ENCODE peak calls at places on chromosomes 5 and 9, in nine cellular contexts. P is GM12865, O is AG09309, G is ovary, L is bronchial epithelial cell, R is neural progenitor cell, F is AG04449, J is lower leg skin, W is psoas muscle. D is an unnamed sample.

GRCh38 chr9:104075801-104076753 is 18.0 kb upstream of the SMC2 start:
- DNase-seq in F (peak; percentile 57), O (peak; percentile 56), W (no peak), J (no peak), G (no peak), P (no peak), L (peak; percentile 61), R (no peak), D (peak; percentile 87)

GRCh38 chr5:61327761-61328753 is 4.0 kb upstream of the ZSWIM6 start:
- DNase-seq in O (no peak), L (peak; percentile 91), P (peak; percentile 81), W (no peak), G (no peak), J (no peak), F (no peak), R (no peak), D (peak; percentile 97)

GRCh38 chr9:116337015-116337414 is 183.4 kb downstream of the PAPPA start:
- DNase-seq in R (no peak), O (no peak), P (no peak), W (no peak), J (no peak), F (peak; percentile 38), L (peak; percentile 48), G (no peak), D (peak; percentile 48)

GRCh38 chr5:89827388-89827787 is 582.2 kb downstream of the CETN3 start:
- DNase-seq in P (no peak), O (no peak), W (no peak), G (no peak), L (no peak), F (no peak), J (no peak), R (no peak), D (no peak)

GRCh38 chr9:35871514-35871913 is 1.3 kb upstream of the OR13J1 start:
- DNase-seq in J (peak; percentile 15), G (no peak), R (no peak), P (no peak), F (no peak), W (no peak), L (peak; percentile 58), O (no peak), D (no peak)

GRCh38 chr9:76610009-76610352 is 151.0 kb downstream of the GCNT1 start:
- DNase-seq in G (no peak), L (no peak), F (no peak), W (peak; percentile 82), R (no peak), P (no peak), O (peak; percentile 42), J (peak; percentile 84), D (peak; percentile 86)

GRCh38 chr9:97963232-97963631 is 19.9 kb upstream of the ANP32B start:
- DNase-seq in R (no peak), G (no peak), P (no peak), F (no peak), J (no peak), W (no peak), O (no peak), L (no peak), D (no peak)

GRCh38 chr9:113307401-113307975 is 4.3 kb upstream of the RNF183 start:
- DNase-seq in O (no peak), J (no peak), P (no peak), R (no peak), F (no peak), G (no peak), L (no peak), W (no peak), D (no peak)

GRCh38 chr9:35756275-35756742 is 2.2 kb upstream of the MSMP start:
- DNase-seq in P (no peak), L (peak; percentile 33), J (no peak), R (peak; percentile 85), O (no peak), F (no peak), W (peak; percentile 58), G (peak; percentile 66), D (peak; percentile 18)

GRCh38 chr5:128904815-128905214 is 60.5 kb upstream of the SLC27A6 start:
- DNase-seq in F (no peak), R (peak; percentile 6), G (no peak), O (no peak), L (no peak), J (no peak), W (no peak), P (no peak), D (peak; percentile 42)

GRCh38 chr5:125199968-125200841 is 453.8 kb upstream of the ZNF608 start:
- DNase-seq in P (no peak), F (no peak), W (no peak), R (peak; percentile 78), L (no peak), J (no peak), G (peak; percentile 34), O (no peak), D (no peak)

GRCh38 chr5:93294184-93294583 is 286.8 kb downstream of the NR2F1-AS1 start:
- DNase-seq in G (no peak), R (no peak), O (peak; percentile 79), P (no peak), F (no peak), W (no peak), L (peak; percentile 94), J (no peak), D (peak; percentile 44)

GRCh38 chr9:72361227-72361626 is 3.8 kb downstream of the ZFAND5 start:
- DNase-seq in O (no peak), L (no peak), P (no peak), W (no peak), F (no peak), G (no peak), R (no peak), J (no peak), D (no peak)

GRCh38 chr9:72363226-72363625 is 1.8 kb downstream of the ZFAND5 start:
- DNase-seq in G (no peak), R (no peak), P (no peak), J (no peak), F (no peak), O (no peak), L (no peak), W (no peak), D (no peak)

GRCh38 chr9:72362680-72363139 is 2.3 kb downstream of the ZFAND5 start:
- DNase-seq in P (peak; percentile 77), F (no peak), O (peak; percentile 70), J (peak; percentile 91), L (peak; percentile 50), R (peak; percentile 42), W (peak; percentile 61), G (peak; percentile 49), D (peak; percentile 85)

GRCh38 chr9:72363908-72364678 is 915 bp downstream of the ZFAND5 start:
- DNase-seq in L (peak; percentile 38), O (no peak), J (no peak), P (peak; percentile 83), G (peak; percentile 76), R (peak; percentile 72), F (no peak), W (peak; percentile 71), D (peak; percentile 59)

DNA sequence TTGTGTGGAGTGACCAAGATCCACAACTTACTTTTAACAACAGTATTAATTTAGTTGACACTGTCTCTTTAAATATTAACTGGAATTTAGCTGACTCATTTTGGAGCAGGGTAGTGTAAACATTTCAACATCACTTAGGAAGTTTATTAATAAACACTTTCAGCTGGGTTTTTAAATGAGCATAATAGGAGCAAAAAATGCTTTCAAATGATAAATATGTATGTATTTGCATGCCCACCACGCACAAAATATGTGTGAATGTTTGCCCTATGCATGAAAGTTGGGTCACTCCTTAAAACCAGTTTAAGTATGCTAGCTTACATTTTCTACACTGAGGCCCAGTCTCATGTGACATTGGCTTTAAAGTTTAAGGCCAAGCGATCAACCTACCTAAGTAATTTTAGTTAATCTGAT is 2.9 kb downstream of the ZFAND5 start:
- DNase-seq in J (no peak), W (no peak), L (peak; percentile 66), O (no peak), F (no peak), P (no peak), G (no peak), R (no peak), D (peak; percentile 57)
- H3K4me3 ChIP-seq in J (peak overlapping the region; percentile 7), W (peak overlapping the region; percentile 84), L (peak overlapping the region; percentile 94), O (peak overlapping the region; percentile 84), F (peak overlapping the region; percentile 77), P (peak overlapping the region; percentile 97), G (peak overlapping the region; percentile 94), R (peak overlapping the region; percentile 93), D (peak overlapping the region; percentile 89)

DNA sequence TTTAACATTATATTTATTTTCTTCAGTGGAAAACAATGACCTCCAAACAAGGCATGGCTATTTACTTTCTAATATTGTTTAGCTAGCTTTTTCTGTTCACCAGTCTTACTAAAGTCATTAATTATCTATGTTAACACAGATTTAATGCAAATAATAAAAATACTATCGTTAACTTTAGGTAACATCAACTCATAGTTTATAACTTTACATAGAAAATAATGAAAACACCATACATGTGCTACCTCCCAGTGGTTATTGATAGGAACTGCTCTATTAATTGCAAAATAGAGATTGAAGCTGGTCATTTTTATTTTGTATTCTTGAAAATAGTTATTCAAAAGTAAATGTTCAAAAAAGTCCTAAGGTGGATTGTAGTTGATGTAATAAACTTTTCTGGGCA is 78.3 kb upstream of the HCN1 start:
- DNase-seq in W (no peak), J (no peak), F (no peak), O (no peak), P (no peak), G (no peak), L (peak; percentile 1), R (no peak), D (no peak)
- TF ChIP-seq CTCF in W (peak; percentile 32), J (no peak), F (no peak), O (no peak), P (peak; percentile 32), G (no peak), L (no peak), R (peak; percentile 49), D (peak; percentile 0)

GRCh38 chr5:157345067-157345466 is 79.1 kb downstream of the CYFIP2 start:
- DNase-seq in P (no peak), R (no peak), F (no peak), L (no peak), G (no peak), W (no peak), J (no peak), O (no peak), D (no peak)
- H3K4me3 ChIP-seq in P (no peak overlapping the region), R (no peak overlapping the region), F (no peak overlapping the region), L (no peak overlapping the region), G (no peak overlapping the region), W (no peak overlapping the region), J (no peak overlapping the region), O (no peak overlapping the region), D (no peak overlapping the region)

GRCh38 chr9:26863074-26863473 is 29.5 kb downstream of the CAAP1 start:
- DNase-seq in G (no peak), R (peak; percentile 7), W (no peak), F (no peak), J (no peak), O (no peak), P (no peak), L (no peak), D (peak; percentile 29)
- TF ChIP-seq CTCF in G (no peak), R (peak; percentile 51), W (peak; percentile 18), F (no peak), J (no peak), O (peak; percentile 26), P (no peak), L (peak; percentile 7), D (peak; percentile 49)

GRCh38 chr5:172216345-172216744 is 22.4 kb downstream of the EFCAB9 start:
- DNase-seq in J (no peak), W (no peak), F (no peak), L (no peak), P (no peak), O (no peak), G (no peak), R (no peak), D (no peak)
- H3K4me3 ChIP-seq in J (no peak overlapping the region), W (no peak overlapping the region), F (no peak overlapping the region), L (no peak overlapping the region), P (no peak overlapping the region), O (no peak overlapping the region), G (no peak overlapping the region), R (no peak overlapping the region), D (no peak overlapping the region)

D was measured in fibroblast of mammary gland.